ENCODE peak calls at places on chromosomes 13 and 19, in five cellular contexts. H, Q, V, Z and K are unnamed samples.

GRCh38 chr13:110965038-110965754 is 50.3 kb upstream of the ANKRD10 start:
- DNase-seq in H (no peak), Q (peak; percentile 39), Z (no peak), V (no peak), K (no peak)

GRCh38 chr13:36965767-36966166 is 33.4 kb downstream of the ALG5 start:
- DNase-seq in H (peak; percentile 69), V (no peak), Q (peak; percentile 46), Z (no peak), K (peak; percentile 77)

GRCh38 chr19:38266070-38266469 is 1.7 kb downstream of the SPINT2 start:
- DNase-seq in H (no peak), Z (no peak), Q (no peak), V (no peak), K (no peak)

GRCh38 chr19:3075605-3076431 is 13.5 kb upstream of the TLE5 start:
- DNase-seq in Z (no peak), H (peak; percentile 87), Q (no peak), V (peak; percentile 65), K (peak; percentile 62)

GRCh38 chr13:71320452-71320851 is 546.6 kb downstream of the DACH1 start:
- DNase-seq in Q (no peak), H (no peak), V (no peak), Z (no peak), K (no peak)

GRCh38 chr19:5093297-5093858 is 124.5 kb downstream of the KDM4B start:
- DNase-seq in Z (no peak), Q (no peak), V (no peak), H (no peak), K (no peak)

GRCh38 chr19:4103073-4103418 is 20.9 kb downstream of the MAP2K2 start:
- DNase-seq in Q (no peak), H (no peak), Z (no peak), V (no peak), K (peak; percentile 20)

GRCh38 chr19:1882089-1882785 is 3.1 kb downstream of the ABHD17A start:
- DNase-seq in H (no peak), Q (no peak), V (no peak), Z (no peak), K (no peak)

GRCh38 chr19:48490980-48491792 is 20.4 kb downstream of the LMTK3 start:
- DNase-seq in Q (no peak), V (peak; percentile 54), H (peak; percentile 67), Z (no peak), K (no peak)